ENCODE peak calls at places on chromosomes 11 and 22, in four cellular contexts. V is mesendoderm, E is H1, M is IMR-90. J is an unnamed sample. For H3K4me1, the result is how much of the 10 kb centered on the place peaks cover.

GRCh38 chr11:46903846-46904245 is 14.5 kb downstream of the LRP4 start:
- DNase-seq in V (no peak), E (no peak), M (no peak), J (no peak)

GRCh38 chr11:88169481-88169880 is 5.8 kb downstream of the RAB38 start:
- DNase-seq in V (peak), M (peak), E (no peak), J (no peak)

GRCh38 chr11:64607381-64608259 is 16.6 kb downstream of the SLC22A12 start:
- DNase-seq in E (no peak), M (peak), V (no peak), J (no peak)

GRCh38 chr11:34358258-34358665 is 452 bp upstream of the ABTB2 start:
- DNase-seq in V (peak), M (peak), E (no peak), J (no peak)

GRCh38 chr11:18192988-18193387 is 20.4 kb downstream of the MRGPRX4 start:
- DNase-seq in V (peak), M (no peak), E (no peak), J (peak)

GRCh38 chr11:68687986-68688385 is 3.6 kb downstream of the GAL start:
- DNase-seq in E (no peak), M (no peak), V (no peak), J (peak)

GRCh38 chr11:121479355-121479754 is 26.6 kb upstream of the SORL1-AS1 start:
- DNase-seq in E (peak), V (peak), M (no peak), J (peak)

GRCh38 chr11:65412271-65413076 is 10.1 kb upstream of the NEAT1 start:
- DNase-seq in E (no peak), M (no peak), V (no peak), J (no peak)

GRCh38 chr11:10325398-10326079 is 20.7 kb downstream of the ADM start:
- DNase-seq in V (no peak), E (no peak), M (peak), J (no peak)

GRCh38 chr22:37484115-37485005 is 1.8 kb downstream of the MFNG start:
- DNase-seq in E (no peak), V (no peak), M (no peak), J (no peak)

GRCh38 chr11:109775686-109776085 is 317.5 kb upstream of the ZC3H12C start:
- DNase-seq in E (no peak), M (no peak), V (no peak), J (no peak)

GRCh38 chr22:21866821-21867527 is 471 bp downstream of the MAPK1 start:
- DNase-seq in M (no peak), E (peak), V (peak), J (no peak)

GRCh38 chr11:74686792-74687191 is 44.4 kb downstream of the CHRDL2 start:
- DNase-seq in M (peak), E (no peak), V (no peak), J (no peak)

GRCh38 chr11:75223954-75224643 is 16.5 kb upstream of the TPBGL start:
- DNase-seq in E (no peak), M (no peak), V (peak), J (peak)

GRCh38 chr11:16536513-16536912 is 180.2 kb upstream of the SOX6 start:
- DNase-seq in E (no peak), V (no peak), M (no peak), J (no peak)

GRCh38 chr11:75196426-75196825 is 44.1 kb upstream of the TPBGL start:
- DNase-seq in M (no peak), V (no peak), E (no peak), J (no peak)

GRCh38 chr11:665062-665706 is 28.1 kb downstream of the DRD4 start:
- DNase-seq in M (no peak), V (no peak), E (no peak), J (no peak)

GRCh38 chr11:123671534-123671933 is 17.1 kb upstream of the SCN3B start:
- DNase-seq in M (no peak), V (peak), E (no peak), J (no peak)
- H3K4me1 ChIP-seq in M (under half), V (under half), E (under half), J (under half)

DNA sequence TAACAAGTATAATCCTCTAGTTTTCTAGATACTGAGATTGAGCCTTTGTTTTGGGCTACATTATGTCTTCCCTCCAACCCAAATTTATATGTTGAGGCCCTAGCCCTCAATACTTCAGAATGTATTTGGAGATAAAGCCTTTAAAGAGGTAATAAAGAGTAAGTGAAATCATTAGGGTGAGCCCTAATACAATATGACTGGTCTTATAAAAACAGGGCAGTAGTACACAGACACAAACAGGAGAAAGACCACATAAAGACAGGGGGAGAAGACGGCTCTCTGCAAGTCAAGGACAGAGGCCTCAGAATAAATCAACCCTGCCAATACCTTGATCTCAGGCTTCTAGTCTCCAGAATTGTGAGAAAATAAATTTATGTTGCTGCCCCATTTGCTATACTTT is 6.3 kb downstream of the OR10V1 start:
- DNase-seq in E (no peak), M (no peak), V (no peak), J (no peak)
- H2BK5ac ChIP-seq in E (no peak), M (peak), V (no peak), J (no peak)

DNA sequence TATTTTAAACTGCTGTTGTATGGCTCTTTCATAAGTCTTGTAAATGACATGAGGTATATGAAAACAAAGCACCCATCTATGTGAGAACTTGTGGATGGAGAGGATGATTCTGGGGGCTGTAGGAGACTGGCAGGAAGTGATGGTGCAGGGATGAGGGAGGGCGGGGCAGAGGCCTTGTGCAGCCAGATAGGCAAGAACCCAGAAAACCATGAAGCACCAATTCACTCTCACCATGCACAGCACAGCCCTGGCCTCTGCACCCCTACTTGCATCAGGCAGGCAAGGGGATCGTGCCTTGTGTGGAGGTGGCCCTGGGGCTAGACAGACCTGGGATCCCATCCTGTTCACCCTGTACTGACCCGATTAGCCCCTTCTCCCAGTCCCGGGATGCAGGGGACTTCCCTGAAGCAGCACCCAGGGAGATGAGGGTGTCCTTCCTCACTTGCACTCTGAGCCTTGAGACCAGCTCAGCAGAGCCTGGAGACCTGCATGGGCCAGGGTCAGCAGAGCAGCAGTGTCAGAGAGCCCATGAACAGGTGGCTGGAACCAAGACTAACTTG is 85.5 kb downstream of the MORC2 start:
- DNase-seq in M (no peak), V (no peak), E (no peak), J (no peak)
- H4K5ac ChIP-seq in M (no peak), V (no peak), E (no peak), J (no peak)

GRCh38 chr11:11978792-11979486 is 29.5 kb downstream of the DKK3 start:
- DNase-seq in V (peak), E (peak), M (peak), J (peak)
- H3K4me1 ChIP-seq in V (under half), E (under half), M (half or more), J (under half)

GRCh38 chr22:44186737-44187136 is 6.0 kb downstream of the PARVG start:
- DNase-seq in V (no peak), M (no peak), E (no peak), J (no peak)
- H2BK5ac ChIP-seq in V (no peak), M (no peak), E (no peak), J (no peak)